ENCODE peak calls at places on chromosomes 12 and 14, in four cellular contexts. L is K562, J is HepG2, G is GM12878. Z is an unnamed sample.

GRCh38 chr12:108043750-108044149 is 85.3 kb upstream of the WSCD2 start:
- DNase-seq in L (no peak), G (no peak), J (no peak), Z (no peak)

GRCh38 chr14:54348923-54349615 is 47.7 kb upstream of the CDKN3 start:
- DNase-seq in G (no peak), L (no peak), J (no peak), Z (no peak)

GRCh38 chr12:9674226-9674590 is 4.7 kb downstream of the CLEC2D start:
- DNase-seq in J (no peak), G (no peak), L (no peak), Z (no peak)

GRCh38 chr14:85580536-85581165 is 50.7 kb downstream of the FLRT2 start:
- DNase-seq in J (no peak), L (no peak), G (no peak), Z (no peak)

GRCh38 chr12:23484238-23484637 is 465.2 kb downstream of the SOX5 start:
- DNase-seq in J (no peak), L (no peak), G (no peak), Z (no peak)

GRCh38 chr12:125092872-125093680 is 27.8 kb downstream of the AACS start:
- DNase-seq in L (peak; percentile 46), J (peak; percentile 92), G (no peak), Z (no peak)

GRCh38 chr14:78170203-78170602 is at the start of gene NRXN3:
- DNase-seq in J (no peak), G (no peak), L (no peak), Z (peak; percentile 65)

GRCh38 chr14:100124551-100125088 is 34.8 kb downstream of the DEGS2 start:
- DNase-seq in G (no peak), J (no peak), L (no peak), Z (no peak)

GRCh38 chr14:96198430-96199133 is 6.1 kb upstream of the BDKRB2 start:
- DNase-seq in G (no peak), J (no peak), L (no peak), Z (no peak)

GRCh38 chr12:46647034-46647433 is 178.8 kb downstream of the SLC38A4 start:
- DNase-seq in L (no peak), J (no peak), G (no peak), Z (no peak)

GRCh38 chr12:24562761-24563392 is 386.0 kb downstream of the BCAT1 start:
- DNase-seq in G (no peak), J (no peak), L (no peak), Z (peak; percentile 74)

GRCh38 chr14:70821581-70821915 is 12.2 kb upstream of the MAP3K9 start:
- DNase-seq in L (no peak), G (no peak), J (no peak), Z (no peak)

GRCh38 chr14:73369433-73369832 is 88.9 kb downstream of the NUMB start:
- DNase-seq in G (no peak), J (no peak), L (no peak), Z (no peak)

GRCh38 chr14:69535230-69535848 is 39.3 kb downstream of the CCDC177 start:
- DNase-seq in L (peak; percentile 25), J (peak; percentile 37), G (no peak), Z (no peak)

GRCh38 chr12:12334710-12335040 is 15.4 kb downstream of the MANSC1 start:
- DNase-seq in J (no peak), L (no peak), G (no peak), Z (no peak)

GRCh38 chr12:51028126-51028810 is 2.1 kb upstream of the SLC11A2 start:
- DNase-seq in G (no peak), J (peak; percentile 70), L (peak; percentile 56), Z (peak; percentile 38)

GRCh38 chr14:99671230-99672224 is 12.6 kb upstream of the CYP46A1 start:
- DNase-seq in J (peak; percentile 61), G (no peak), L (no peak), Z (no peak)

GRCh38 chr12:108039794-108040193 is 89.3 kb upstream of the WSCD2 start:
- DNase-seq in L (no peak), G (no peak), J (no peak), Z (no peak)

GRCh38 chr12:78040111-78040510 is 209.4 kb downstream of the NAV3 start:
- DNase-seq in G (no peak), L (no peak), J (no peak), Z (no peak)

GRCh38 chr12:55057466-55057865 is 37.7 kb downstream of the NEUROD4 start:
- DNase-seq in L (no peak), G (no peak), J (no peak), Z (no peak)

GRCh38 chr14:24310666-24311604 is at the start of gene LTB4R:
- DNase-seq in G (no peak), J (no peak), L (no peak), Z (no peak)

GRCh38 chr14:92489394-92490238 is 24.0 kb upstream of the RIN3 start:
- DNase-seq in L (no peak), J (no peak), G (no peak), Z (peak; percentile 40)

GRCh38 chr12:11958216-11959091 is 112.3 kb upstream of the BCL2L14 start:
- DNase-seq in J (peak; percentile 8), G (no peak), L (no peak), Z (peak; percentile 37)

GRCh38 chr12:113161415-113162016 is 12.0 kb downstream of the CFAP73 start:
- DNase-seq in G (no peak), J (no peak), L (peak; percentile 94), Z (peak; percentile 95)

GRCh38 chr12:40313928-40314327 is 89.1 kb downstream of the LRRK2 start:
- DNase-seq in L (no peak), G (peak; percentile 38), J (no peak), Z (no peak)

GRCh38 chr12:120159509-120160237 is 34.8 kb downstream of the GCN1 start:
- DNase-seq in J (no peak), L (no peak), G (no peak), Z (no peak)

GRCh38 chr14:100528962-100529560 is 58.2 kb downstream of the BEGAIN start:
- DNase-seq in G (no peak), J (no peak), L (no peak), Z (no peak)

GRCh38 chr14:94505641-94506040 is 3.6 kb downstream of the SERPINA12 start:
- DNase-seq in L (no peak), G (no peak), J (no peak), Z (no peak)

GRCh38 chr12:87376722-87377121 is 652.5 kb downstream of the C12orf50 start:
- DNase-seq in J (no peak), G (no peak), L (no peak), Z (no peak)

GRCh38 chr14:90042587-90043252 is 19.1 kb upstream of the KCNK13 start:
- DNase-seq in G (no peak), L (no peak), J (no peak), Z (no peak)
- TF ChIP-seq USF2 in G (no peak), L (no peak), J (no peak), Z (no peak)

GRCh38 chr12:28145211-28145610 is 45.0 kb upstream of the CCDC91 start:
- DNase-seq in L (no peak), G (no peak), J (no peak), Z (no peak)

GRCh38 chr12:28144059-28144458 is 46.2 kb upstream of the CCDC91 start:
- DNase-seq in J (no peak), L (peak; percentile 40), G (no peak), Z (no peak)

GRCh38 chr12:28144532-28144931 is 45.7 kb upstream of the CCDC91 start:
- DNase-seq in L (no peak), G (no peak), J (no peak), Z (no peak)

GRCh38 chr12:28149279-28149678 is 41.0 kb upstream of the CCDC91 start:
- DNase-seq in L (no peak), G (no peak), J (no peak), Z (no peak)
- TF ChIP-seq EZH2 in L (no peak), G (no peak), J (no peak), Z (no peak)

GRCh38 chr12:53410951-53411350 is 12.7 kb upstream of the AMHR2 start:
- DNase-seq in L (no peak), G (no peak), J (no peak), Z (no peak)
- TF ChIP-seq CHD2 in L (no peak), G (no peak), J (no peak), Z (no peak)

GRCh38 chr14:75542585-75543091 is 20.4 kb downstream of the BATF start:
- DNase-seq in J (no peak), G (no peak), L (peak; percentile 55), Z (no peak)
- TF ChIP-seq USF2 in J (no peak), G (no peak), L (no peak), Z (no peak)

Z was measured in H1.